ENCODE peak calls at places on chromosome 12, in four cellular contexts. S is HL-60, E is K562, H is GM12878. P is an unnamed sample.

GRCh38 chr12:49643135-49643534 is 19.8 kb downstream of the PRPF40B start:
- DNase-seq in E (no peak), H (no peak), S (no peak), P (no peak)

GRCh38 chr12:50839032-50839431 is 3.7 kb upstream of the TMPRSS12 start:
- DNase-seq in S (no peak), E (no peak), H (no peak), P (no peak)

GRCh38 chr12:111410229-111411186 is 4.8 kb downstream of the SH2B3 start:
- DNase-seq in H (no peak), E (no peak), S (no peak), P (no peak)

GRCh38 chr12:12508612-12509011 is 54.1 kb downstream of the DUSP16 start:
- DNase-seq in S (peak; percentile 39), E (no peak), H (no peak), P (no peak)

GRCh38 chr12:4355843-4356327 is 23.6 kb downstream of the FGF23 start:
- DNase-seq in H (no peak), S (peak; percentile 63), E (peak; percentile 60), P (no peak)

GRCh38 chr12:5015711-5016492 is 27.8 kb upstream of the KCNA5 start:
- DNase-seq in S (no peak), H (no peak), E (no peak), P (no peak)

GRCh38 chr12:127660961-127661360 is 606.0 kb upstream of the TMEM132C start:
- DNase-seq in E (no peak), H (no peak), S (no peak), P (no peak)

GRCh38 chr12:50633950-50634349 is 129.2 kb downstream of the DIP2B start:
- DNase-seq in S (no peak), H (no peak), E (no peak), P (no peak)

GRCh38 chr12:121240484-121241202 is 30.7 kb downstream of the P2RX4 start:
- DNase-seq in E (peak; percentile 69), H (no peak), S (peak; percentile 97), P (no peak)

GRCh38 chr12:88952543-88952942 is 372.3 kb upstream of the KITLG start:
- DNase-seq in S (no peak), E (no peak), H (no peak), P (no peak)

GRCh38 chr12:55933158-55933798 is 2.3 kb downstream of the DGKA start:
- DNase-seq in E (no peak), S (peak; percentile 37), H (no peak), P (no peak)

GRCh38 chr12:48996794-48997718 is 2.1 kb downstream of the DDN start:
- DNase-seq in H (no peak), E (peak; percentile 59), S (peak; percentile 80), P (peak; percentile 72)

GRCh38 chr12:43112101-43112661 is 439.8 kb downstream of the ADAMTS20 start:
- DNase-seq in S (no peak), E (no peak), H (no peak), P (no peak)

GRCh38 chr12:94172973-94173372 is 24.6 kb downstream of the PLXNC1 start:
- DNase-seq in E (no peak), H (no peak), S (peak; percentile 85), P (no peak)

GRCh38 chr12:105706973-105707334 is 376.5 kb downstream of the C12orf75 start:
- DNase-seq in S (no peak), H (no peak), E (no peak), P (no peak)

GRCh38 chr12:132300789-132301722 is 28.3 kb downstream of the GALNT9 start:
- DNase-seq in S (no peak), H (no peak), E (no peak), P (no peak)

GRCh38 chr12:47882796-47883546 is 21.8 kb downstream of the VDR start:
- DNase-seq in E (no peak), H (peak; percentile 77), S (no peak), P (peak; percentile 51)

DNA sequence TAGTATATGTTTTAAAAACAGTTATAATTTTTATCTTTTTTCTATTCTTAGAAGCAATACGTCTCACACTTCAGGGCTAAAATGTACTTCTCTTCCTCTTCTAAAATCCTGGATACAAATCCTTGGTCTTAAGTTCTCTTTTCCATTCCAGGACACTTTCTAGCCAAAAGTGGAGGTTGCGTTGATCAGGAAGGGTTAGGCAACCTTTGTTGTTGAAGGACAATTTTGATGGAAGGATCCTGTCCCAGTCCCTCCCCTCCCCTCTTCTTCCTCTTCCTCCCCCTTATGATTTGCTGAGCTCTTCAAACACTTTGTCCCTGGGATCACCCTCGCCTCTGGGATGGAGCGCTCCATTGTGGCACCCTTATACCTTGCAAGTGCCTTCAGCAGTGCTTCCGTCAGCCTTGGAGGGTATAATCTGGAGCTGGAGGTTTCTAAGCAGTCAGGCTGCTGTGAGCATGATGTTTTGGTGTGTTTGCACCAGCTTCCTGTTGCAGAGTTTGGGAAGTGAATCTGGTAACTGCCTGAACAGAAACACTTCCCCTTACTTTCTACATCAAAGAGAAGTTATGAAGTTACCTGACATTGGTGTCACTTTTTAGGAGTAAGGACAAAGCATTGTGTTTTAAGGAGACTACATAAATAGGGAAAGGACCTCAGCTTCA is 87.4 kb upstream of the SLC38A2 start:
- DNase-seq in S (peak; percentile 87), H (no peak), E (no peak), P (no peak)
- TF ChIP-seq POLR2AphosphoS5 in S (no peak), H (no peak), E (no peak), P (no peak)

GRCh38 chr12:106866426-106867080 is 89.2 kb upstream of the TMEM263 start:
- DNase-seq in H (no peak), E (no peak), S (no peak), P (no peak)

GRCh38 chr12:106863185-106863584 is 88.7 kb downstream of the RIC8B start:
- DNase-seq in E (no peak), H (no peak), S (no peak), P (no peak)

GRCh38 chr12:106865685-106866084 is 90.0 kb upstream of the TMEM263 start:
- DNase-seq in S (no peak), E (no peak), H (no peak), P (no peak)

GRCh38 chr12:106861984-106862894 is 87.8 kb downstream of the RIC8B start:
- DNase-seq in S (no peak), H (no peak), E (no peak), P (no peak)
- TF ChIP-seq SPI1 in S (no peak), H (no peak), E (no peak), P (no peak)

GRCh38 chr12:79689477-79690155 is 1.1 kb downstream of the PAWR start:
- DNase-seq in E (no peak), S (peak; percentile 34), H (no peak), P (peak; percentile 36)
- TF ChIP-seq POLR2AphosphoS5 in E (no peak), S (no peak), H (no peak), P (no peak)

GRCh38 chr12:1217191-1217949 is 226.3 kb downstream of the ERC1 start:
- DNase-seq in S (no peak), E (no peak), H (no peak), P (no peak)
- TF ChIP-seq SPI1 in S (no peak), E (no peak), H (no peak), P (no peak)

DNA sequence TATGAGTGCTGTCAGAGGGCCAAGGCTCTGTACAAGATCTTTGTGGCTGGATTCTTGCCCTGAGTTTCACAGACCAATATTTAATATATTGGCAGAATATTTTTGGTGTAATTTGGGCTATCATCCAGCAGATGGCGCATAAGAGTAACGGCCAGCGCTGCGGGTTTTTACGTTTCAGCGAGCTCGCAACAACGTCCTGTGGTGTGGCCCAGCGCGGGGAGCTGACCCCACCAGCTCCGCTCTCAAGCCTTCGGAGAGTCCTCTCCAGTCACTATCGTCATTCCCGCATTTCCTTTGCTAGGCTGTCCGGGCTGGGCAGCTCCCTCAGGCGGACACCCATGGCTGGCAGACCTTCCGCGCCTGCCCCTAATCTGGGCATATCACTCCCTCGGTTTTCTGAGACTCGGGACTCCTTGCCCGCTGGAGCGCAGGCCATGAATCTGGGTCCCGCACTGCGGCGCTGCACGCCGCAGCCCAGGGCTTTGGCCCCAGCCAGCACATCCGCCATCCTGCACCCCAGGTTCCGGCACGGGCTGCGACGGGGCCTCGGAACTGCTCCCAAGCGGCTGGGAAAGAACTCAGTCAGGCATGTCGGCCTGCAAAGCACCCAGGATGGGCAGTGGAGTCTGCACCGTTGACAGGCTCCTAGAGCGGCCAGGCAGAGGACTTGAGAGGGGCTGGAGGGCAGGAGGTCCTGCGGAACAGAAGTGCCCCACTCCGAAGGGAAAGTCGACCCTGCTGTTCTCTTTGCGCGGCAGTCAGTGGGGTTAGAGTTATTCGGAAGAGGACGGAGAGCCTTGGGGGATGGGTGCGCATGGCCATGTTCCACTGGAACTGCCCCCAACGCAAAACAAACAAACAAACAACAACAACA is 18.4 kb downstream of the OLR1 start:
- DNase-seq in E (peak; percentile 44), H (no peak), S (peak; percentile 64), P (peak; percentile 37)
- TF ChIP-seq POLR2AphosphoS5 in E (no peak), H (no peak), S (no peak), P (no peak)